ENCODE peak calls at places on chromosomes 3 and 15, in ten cellular contexts. A is HFF-Myc, D is AG04450, E is GM23248, Y is NT2/D1, T is ovary, W is AG09309, L is testis, M is hepatocyte, U is astrocyte of the spinal cord. Q is an unnamed sample.

GRCh38 chr15:65249641-65250040 is 37.0 kb downstream of the PARP16 start:
- DNase-seq in A (no peak), D (no peak), E (no peak), Y (no peak), T (no peak), W (no peak), L (no peak), M (no peak), U (no peak), Q (no peak)

GRCh38 chr3:83715307-83715706 is 1243.5 kb upstream of the CADM2 start:
- DNase-seq in A (no peak), D (no peak), E (no peak), Y (no peak), T (no peak), W (no peak), L (no peak), M (no peak), U (no peak), Q (no peak)

GRCh38 chr3:100210777-100211145 is 50.0 kb upstream of the TBC1D23 start:
- DNase-seq in A (peak; percentile 94), D (peak; percentile 84), E (peak; percentile 89), Y (peak; percentile 66), T (no peak), W (peak; percentile 76), L (no peak), M (peak; percentile 58), U (peak; percentile 94), Q (no peak)

GRCh38 chr15:71448688-71449114 is 333.4 kb downstream of the THSD4 start:
- DNase-seq in A (peak; percentile 65), D (no peak), E (peak; percentile 64), Y (no peak), T (no peak), W (peak; percentile 40), L (peak; percentile 61), M (peak; percentile 78), U (peak; percentile 74), Q (no peak)

GRCh38 chr3:107370902-107371301 is 6.3 kb upstream of the CCDC54 start:
- DNase-seq in A (no peak), D (no peak), E (no peak), Y (no peak), T (no peak), W (no peak), L (no peak), M (no peak), U (no peak), Q (no peak)

GRCh38 chr3:41893977-41894376 is 67.9 kb downstream of the ULK4 start:
- DNase-seq in A (peak; percentile 12), D (no peak), E (peak; percentile 72), Y (no peak), T (no peak), W (peak; percentile 28), L (peak; percentile 28), M (peak; percentile 63), U (peak; percentile 73), Q (no peak)

GRCh38 chr3:134072881-134073582 is 43.3 kb upstream of the SLCO2A1 start:
- DNase-seq in A (no peak), D (no peak), E (no peak), Y (no peak), T (no peak), W (no peak), L (peak; percentile 7), M (no peak), U (no peak), Q (no peak)

GRCh38 chr15:83206971-83207621 is 527 bp downstream of the HDGFL3 start:
- DNase-seq in A (no peak), D (no peak), E (peak; percentile 72), Y (peak; percentile 32), T (peak; percentile 75), W (no peak), L (peak; percentile 52), M (peak; percentile 72), U (peak; percentile 40), Q (peak; percentile 28)

GRCh38 chr15:97904196-97904572 is 56.3 kb upstream of the ARRDC4 start:
- DNase-seq in A (peak; percentile 44), D (no peak), E (peak; percentile 89), Y (peak; percentile 80), T (peak; percentile 86), W (peak; percentile 3), L (peak; percentile 87), M (peak; percentile 88), U (peak; percentile 42), Q (peak; percentile 93)

GRCh38 chr3:99250272-99250671 is 348.8 kb upstream of the DCBLD2 start:
- DNase-seq in A (no peak), D (no peak), E (peak; percentile 77), Y (no peak), T (no peak), W (peak; percentile 69), L (no peak), M (no peak), U (peak; percentile 87), Q (no peak)

GRCh38 chr3:11803977-11804903 is 42.4 kb downstream of the TAMM41 start:
- DNase-seq in A (peak; percentile 27), D (no peak), E (peak; percentile 79), Y (peak; percentile 43), T (no peak), W (no peak), L (peak; percentile 64), M (peak; percentile 73), U (peak; percentile 46), Q (no peak)

GRCh38 chr3:152617609-152618008 is 217.3 kb upstream of the P2RY1 start:
- DNase-seq in A (no peak), D (no peak), E (no peak), Y (no peak), T (no peak), W (no peak), L (no peak), M (no peak), U (no peak), Q (no peak)

GRCh38 chr3:109643590-109643989 is 306.2 kb upstream of the DPPA4 start:
- DNase-seq in A (peak; percentile 7), D (no peak), E (peak; percentile 76), Y (no peak), T (no peak), W (no peak), L (no peak), M (no peak), U (peak; percentile 68), Q (no peak)

GRCh38 chr3:197339841-197340520 is 41.6 kb upstream of the DLG1 start:
- DNase-seq in A (no peak), D (no peak), E (peak; percentile 71), Y (no peak), T (no peak), W (no peak), L (peak; percentile 19), M (peak; percentile 58), U (peak; percentile 81), Q (no peak)

GRCh38 chr3:46946416-46946815 is 30.1 kb downstream of the CCDC12 start:
- DNase-seq in A (no peak), D (no peak), E (no peak), Y (no peak), T (no peak), W (no peak), L (no peak), M (peak; percentile 57), U (no peak), Q (no peak)

GRCh38 chr3:178849220-178849910 is 222.2 kb downstream of the ZMAT3 start:
- DNase-seq in A (no peak), D (no peak), E (no peak), Y (no peak), T (no peak), W (no peak), L (no peak), M (no peak), U (no peak), Q (no peak)

GRCh38 chr3:108485146-108485545 is 25.2 kb downstream of the MYH15 start:
- DNase-seq in A (no peak), D (no peak), E (no peak), Y (peak; percentile 80), T (no peak), W (no peak), L (no peak), M (no peak), U (no peak), Q (no peak)

GRCh38 chr3:155185623-155186022 is 105.5 kb downstream of the MME start:
- DNase-seq in A (peak; percentile 48), D (peak; percentile 32), E (peak; percentile 82), Y (peak; percentile 35), T (no peak), W (peak; percentile 72), L (no peak), M (no peak), U (peak; percentile 27), Q (no peak)

GRCh38 chr3:73542127-73542526 is 82.6 kb downstream of the PDZRN3 start:
- DNase-seq in A (no peak), D (no peak), E (no peak), Y (no peak), T (no peak), W (no peak), L (no peak), M (no peak), U (no peak), Q (no peak)
- H3K4me3 ChIP-seq in A (no peak overlapping the region), D (no peak overlapping the region), E (no peak overlapping the region), Y (no peak overlapping the region), T (no peak overlapping the region), W (no peak overlapping the region), L (no peak overlapping the region), M (no peak overlapping the region), U (no peak overlapping the region), Q (no peak overlapping the region)

GRCh38 chr15:52651868-52652267 is 27.3 kb downstream of the ATOSA start:
- DNase-seq in A (peak; percentile 83), D (peak; percentile 92), E (peak; percentile 91), Y (no peak), T (peak; percentile 66), W (peak; percentile 80), L (peak; percentile 84), M (peak; percentile 84), U (peak; percentile 93), Q (no peak)
- H3K4me3 ChIP-seq in A (peak overlapping the region; percentile 32), D (peak overlapping the region; percentile 52), E (peak overlapping the region; percentile 61), Y (no peak overlapping the region), T (peak overlapping the region; percentile 23), W (peak overlapping the region; percentile 19), L (no peak overlapping the region), M (peak overlapping the region; percentile 19), U (peak overlapping the region; percentile 47), Q (peak overlapping the region; percentile 26)

DNA sequence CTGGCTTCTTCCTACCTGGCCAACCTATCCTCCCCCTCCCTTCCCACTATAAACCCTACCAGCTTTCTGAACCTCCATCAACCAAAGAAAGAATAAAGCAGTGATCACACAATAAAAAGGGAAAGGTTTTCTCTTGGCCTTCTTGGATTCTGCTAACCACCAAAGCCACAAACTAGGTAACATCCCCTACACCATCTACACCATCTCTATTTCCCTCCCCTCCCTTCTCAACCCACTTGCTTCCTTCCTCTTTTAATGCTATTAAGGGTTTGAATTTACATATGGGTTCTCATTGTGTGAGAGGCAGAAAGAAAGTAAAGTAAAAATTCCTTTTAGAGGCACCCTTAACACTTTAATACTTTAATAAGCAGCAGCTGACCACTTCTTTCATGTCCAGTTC is 25.8 kb upstream of the RSL24D1 start:
- DNase-seq in A (no peak), D (no peak), E (no peak), Y (no peak), T (no peak), W (no peak), L (no peak), M (no peak), U (no peak), Q (no peak)
- H3K4me3 ChIP-seq in A (no peak overlapping the region), D (no peak overlapping the region), E (no peak overlapping the region), Y (no peak overlapping the region), T (no peak overlapping the region), W (no peak overlapping the region), L (no peak overlapping the region), M (no peak overlapping the region), U (no peak overlapping the region), Q (no peak overlapping the region)

DNA sequence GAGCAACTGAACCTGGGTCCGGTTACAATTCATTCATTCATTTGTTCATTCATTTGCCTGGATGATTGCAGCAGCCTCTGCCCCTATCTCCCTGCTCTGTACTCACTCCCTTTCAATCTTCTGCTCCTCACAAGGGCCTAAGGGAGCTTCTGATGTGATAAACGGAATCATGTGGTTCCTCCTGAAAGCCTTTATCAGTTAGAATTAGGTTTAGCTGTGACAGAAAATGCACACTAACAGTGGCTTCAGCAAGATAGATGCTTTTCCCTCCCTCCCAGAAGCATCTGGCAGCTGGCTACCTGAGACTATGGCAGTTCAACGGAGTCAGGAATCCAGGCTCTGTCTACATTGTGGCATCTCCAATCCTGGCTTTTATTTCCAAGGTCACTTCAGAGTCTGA is 196.0 kb downstream of the ADAMTS9 start:
- DNase-seq in A (no peak), D (no peak), E (no peak), Y (no peak), T (no peak), W (no peak), L (no peak), M (no peak), U (no peak), Q (no peak)
- H3K4me3 ChIP-seq in A (no peak overlapping the region), D (no peak overlapping the region), E (no peak overlapping the region), Y (no peak overlapping the region), T (no peak overlapping the region), W (no peak overlapping the region), L (no peak overlapping the region), M (no peak overlapping the region), U (no peak overlapping the region), Q (no peak overlapping the region)

Q was measured in upper lobe of left lung.